ENCODE peak calls at places on chromosomes 13 and 19, in nine cellular contexts. One of them, this sample, is unnamed.

GRCh38 chr19:30884146-30884812 is 465.0 kb downstream of the TSHZ3 start:
- ATAC-seq in right lobe of liver: no peak
- ATAC-seq in aorta: no peak
- ATAC-seq in activated CD8-positive, alpha-beta T cell treated with anti-CD3 and anti-CD28 coated beads, Interleukin-2, amount 10 ng/mL, durations not matched to agents 7 days and 5 days: no peak
- ATAC-seq in naive thymus-derived CD8-positive, alpha-beta T cell: no peak
- ATAC-seq in activated T-cell treated with anti-CD3 and anti-CD28 coated beads, Interleukin-2, amount 50 U/mL, for 72 hours: no peak
- ATAC-seq in Panc1: no peak
- ATAC-seq in Right ventricle myocardium superior: no peak
- ATAC-seq in heart right ventricle: no peak
- ATAC-seq in this sample: no peak

GRCh38 chr19:35344511-35345031 is 3.1 kb upstream of the FFAR1 start:
- ATAC-seq in right lobe of liver: no peak
- ATAC-seq in aorta: no peak
- ATAC-seq in activated CD8-positive, alpha-beta T cell treated with anti-CD3 and anti-CD28 coated beads, Interleukin-2, amount 10 ng/mL, durations not matched to agents 7 days and 5 days: no peak
- ATAC-seq in naive thymus-derived CD8-positive, alpha-beta T cell: no peak
- ATAC-seq in activated T-cell treated with anti-CD3 and anti-CD28 coated beads, Interleukin-2, amount 50 U/mL, for 72 hours: no peak
- ATAC-seq in Panc1: no peak
- ATAC-seq in Right ventricle myocardium superior: no peak
- ATAC-seq in heart right ventricle: no peak
- ATAC-seq in this sample: no peak

GRCh38 chr19:29836409-29836825 is 24.6 kb downstream of the CCNE1 start:
- ATAC-seq in right lobe of liver: no peak
- ATAC-seq in aorta: no peak
- ATAC-seq in activated CD8-positive, alpha-beta T cell treated with anti-CD3 and anti-CD28 coated beads, Interleukin-2, amount 10 ng/mL, durations not matched to agents 7 days and 5 days: peak; percentile 57
- ATAC-seq in naive thymus-derived CD8-positive, alpha-beta T cell: no peak
- ATAC-seq in activated T-cell treated with anti-CD3 and anti-CD28 coated beads, Interleukin-2, amount 50 U/mL, for 72 hours: peak; percentile 77
- ATAC-seq in Panc1: no peak
- ATAC-seq in Right ventricle myocardium superior: no peak
- ATAC-seq in heart right ventricle: no peak
- ATAC-seq in this sample: peak; percentile 45

GRCh38 chr19:38266070-38266469 is 1.7 kb downstream of the SPINT2 start:
- ATAC-seq in right lobe of liver: no peak
- ATAC-seq in aorta: no peak
- ATAC-seq in activated CD8-positive, alpha-beta T cell treated with anti-CD3 and anti-CD28 coated beads, Interleukin-2, amount 10 ng/mL, durations not matched to agents 7 days and 5 days: no peak
- ATAC-seq in naive thymus-derived CD8-positive, alpha-beta T cell: no peak
- ATAC-seq in activated T-cell treated with anti-CD3 and anti-CD28 coated beads, Interleukin-2, amount 50 U/mL, for 72 hours: no peak
- ATAC-seq in Panc1: no peak
- ATAC-seq in Right ventricle myocardium superior: no peak
- ATAC-seq in heart right ventricle: no peak
- ATAC-seq in this sample: no peak

GRCh38 chr19:15144046-15144646 is 36.9 kb downstream of the SYDE1 start:
- ATAC-seq in right lobe of liver: no peak
- ATAC-seq in aorta: no peak
- ATAC-seq in activated CD8-positive, alpha-beta T cell treated with anti-CD3 and anti-CD28 coated beads, Interleukin-2, amount 10 ng/mL, durations not matched to agents 7 days and 5 days: no peak
- ATAC-seq in naive thymus-derived CD8-positive, alpha-beta T cell: no peak
- ATAC-seq in activated T-cell treated with anti-CD3 and anti-CD28 coated beads, Interleukin-2, amount 50 U/mL, for 72 hours: no peak
- ATAC-seq in Panc1: no peak
- ATAC-seq in Right ventricle myocardium superior: no peak
- ATAC-seq in heart right ventricle: no peak
- ATAC-seq in this sample: no peak

GRCh38 chr13:113186061-113186900 is 22.2 kb downstream of the PCID2 start:
- ATAC-seq in right lobe of liver: no peak
- ATAC-seq in aorta: no peak
- ATAC-seq in activated CD8-positive, alpha-beta T cell treated with anti-CD3 and anti-CD28 coated beads, Interleukin-2, amount 10 ng/mL, durations not matched to agents 7 days and 5 days: peak; percentile 45
- ATAC-seq in naive thymus-derived CD8-positive, alpha-beta T cell: no peak
- ATAC-seq in activated T-cell treated with anti-CD3 and anti-CD28 coated beads, Interleukin-2, amount 50 U/mL, for 72 hours: peak; percentile 70
- ATAC-seq in Panc1: no peak
- ATAC-seq in Right ventricle myocardium superior: no peak
- ATAC-seq in heart right ventricle: no peak
- ATAC-seq in this sample: no peak

GRCh38 chr13:30479590-30480219 is 14.0 kb upstream of the HMGB1 start:
- ATAC-seq in right lobe of liver: peak; percentile 9
- ATAC-seq in aorta: no peak
- ATAC-seq in activated CD8-positive, alpha-beta T cell treated with anti-CD3 and anti-CD28 coated beads, Interleukin-2, amount 10 ng/mL, durations not matched to agents 7 days and 5 days: no peak
- ATAC-seq in naive thymus-derived CD8-positive, alpha-beta T cell: no peak
- ATAC-seq in activated T-cell treated with anti-CD3 and anti-CD28 coated beads, Interleukin-2, amount 50 U/mL, for 72 hours: no peak
- ATAC-seq in Panc1: no peak
- ATAC-seq in Right ventricle myocardium superior: no peak
- ATAC-seq in heart right ventricle: no peak
- ATAC-seq in this sample: no peak

GRCh38 chr13:33262997-33263396 is 22.6 kb downstream of the STARD13 start:
- ATAC-seq in right lobe of liver: no peak
- ATAC-seq in aorta: no peak
- ATAC-seq in activated CD8-positive, alpha-beta T cell treated with anti-CD3 and anti-CD28 coated beads, Interleukin-2, amount 10 ng/mL, durations not matched to agents 7 days and 5 days: no peak
- ATAC-seq in naive thymus-derived CD8-positive, alpha-beta T cell: no peak
- ATAC-seq in activated T-cell treated with anti-CD3 and anti-CD28 coated beads, Interleukin-2, amount 50 U/mL, for 72 hours: no peak
- ATAC-seq in Panc1: no peak
- ATAC-seq in Right ventricle myocardium superior: no peak
- ATAC-seq in heart right ventricle: no peak
- ATAC-seq in this sample: no peak

GRCh38 chr19:32289566-32290210 is 55.7 kb upstream of the ZNF507 start:
- ATAC-seq in right lobe of liver: no peak
- ATAC-seq in aorta: no peak
- ATAC-seq in activated CD8-positive, alpha-beta T cell treated with anti-CD3 and anti-CD28 coated beads, Interleukin-2, amount 10 ng/mL, durations not matched to agents 7 days and 5 days: no peak
- ATAC-seq in naive thymus-derived CD8-positive, alpha-beta T cell: no peak
- ATAC-seq in activated T-cell treated with anti-CD3 and anti-CD28 coated beads, Interleukin-2, amount 50 U/mL, for 72 hours: no peak
- ATAC-seq in Panc1: no peak
- ATAC-seq in Right ventricle myocardium superior: no peak
- ATAC-seq in heart right ventricle: no peak
- ATAC-seq in this sample: peak; percentile 54

GRCh38 chr13:32040052-32040642 is 8.6 kb downstream of the FRY start:
- ATAC-seq in right lobe of liver: peak; percentile 59
- ATAC-seq in aorta: no peak
- ATAC-seq in activated CD8-positive, alpha-beta T cell treated with anti-CD3 and anti-CD28 coated beads, Interleukin-2, amount 10 ng/mL, durations not matched to agents 7 days and 5 days: no peak
- ATAC-seq in naive thymus-derived CD8-positive, alpha-beta T cell: no peak
- ATAC-seq in activated T-cell treated with anti-CD3 and anti-CD28 coated beads, Interleukin-2, amount 50 U/mL, for 72 hours: no peak
- ATAC-seq in Panc1: no peak
- ATAC-seq in Right ventricle myocardium superior: no peak
- ATAC-seq in heart right ventricle: no peak
- ATAC-seq in this sample: no peak

GRCh38 chr13:35760678-35761308 is 284.3 kb upstream of the MAB21L1 start:
- ATAC-seq in right lobe of liver: no peak
- ATAC-seq in aorta: no peak
- ATAC-seq in activated CD8-positive, alpha-beta T cell treated with anti-CD3 and anti-CD28 coated beads, Interleukin-2, amount 10 ng/mL, durations not matched to agents 7 days and 5 days: no peak
- ATAC-seq in naive thymus-derived CD8-positive, alpha-beta T cell: no peak
- ATAC-seq in activated T-cell treated with anti-CD3 and anti-CD28 coated beads, Interleukin-2, amount 50 U/mL, for 72 hours: no peak
- ATAC-seq in Panc1: no peak
- ATAC-seq in Right ventricle myocardium superior: no peak
- ATAC-seq in heart right ventricle: no peak
- ATAC-seq in this sample: no peak

GRCh38 chr13:66994498-66995365 is 235.4 kb downstream of the PCDH9 start:
- ATAC-seq in right lobe of liver: peak; percentile 49
- ATAC-seq in aorta: no peak
- ATAC-seq in activated CD8-positive, alpha-beta T cell treated with anti-CD3 and anti-CD28 coated beads, Interleukin-2, amount 10 ng/mL, durations not matched to agents 7 days and 5 days: no peak
- ATAC-seq in naive thymus-derived CD8-positive, alpha-beta T cell: no peak
- ATAC-seq in activated T-cell treated with anti-CD3 and anti-CD28 coated beads, Interleukin-2, amount 50 U/mL, for 72 hours: no peak
- ATAC-seq in Panc1: peak; percentile 70
- ATAC-seq in Right ventricle myocardium superior: peak; percentile 66
- ATAC-seq in heart right ventricle: peak; percentile 20
- ATAC-seq in this sample: no peak

GRCh38 chr19:6100284-6100915 is 9.9 kb downstream of the RFX2 start:
- ATAC-seq in right lobe of liver: peak; percentile 37
- ATAC-seq in aorta: no peak
- ATAC-seq in activated CD8-positive, alpha-beta T cell treated with anti-CD3 and anti-CD28 coated beads, Interleukin-2, amount 10 ng/mL, durations not matched to agents 7 days and 5 days: peak; percentile 61
- ATAC-seq in naive thymus-derived CD8-positive, alpha-beta T cell: peak; percentile 61
- ATAC-seq in activated T-cell treated with anti-CD3 and anti-CD28 coated beads, Interleukin-2, amount 50 U/mL, for 72 hours: peak; percentile 57
- ATAC-seq in Panc1: no peak
- ATAC-seq in Right ventricle myocardium superior: no peak
- ATAC-seq in heart right ventricle: peak; percentile 29
- ATAC-seq in this sample: peak; percentile 41

GRCh38 chr19:11451942-11452813 is 16.7 kb downstream of the PRKCSH start:
- ATAC-seq in right lobe of liver: no peak
- ATAC-seq in aorta: no peak
- ATAC-seq in activated CD8-positive, alpha-beta T cell treated with anti-CD3 and anti-CD28 coated beads, Interleukin-2, amount 10 ng/mL, durations not matched to agents 7 days and 5 days: no peak
- ATAC-seq in naive thymus-derived CD8-positive, alpha-beta T cell: no peak
- ATAC-seq in activated T-cell treated with anti-CD3 and anti-CD28 coated beads, Interleukin-2, amount 50 U/mL, for 72 hours: no peak
- ATAC-seq in Panc1: no peak
- ATAC-seq in Right ventricle myocardium superior: no peak
- ATAC-seq in heart right ventricle: no peak
- ATAC-seq in this sample: peak; percentile 21

This sample was measured in stimulated activated memory B cell treated with anti-CD40 and anti-IgM and Interleukin-4, amounts not matched to agents 10 μg/mL and 1 μg/mL and 100 μg/mL, for 72 hours.